ENCODE peak calls at places on chromosomes 4 and X, in five cellular contexts. One of them, this sample, is unnamed.

GRCh38 chr4:38872620-38873019 is 5.0 kb downstream of the FAM114A1 start:
- DNase-seq in uterus: no peak
- DNase-seq in GM12865: no peak
- DNase-seq in neural crest cell: no peak
- DNase-seq in hepatocyte: peak; percentile 61
- DNase-seq in this sample: no peak

GRCh38 chr4:175424111-175424510 is 388.0 kb downstream of the GPM6A start:
- DNase-seq in uterus: no peak
- DNase-seq in GM12865: no peak
- DNase-seq in neural crest cell: no peak
- DNase-seq in hepatocyte: no peak
- DNase-seq in this sample: no peak

GRCh38 chr4:53863731-53864130 is 200.7 kb downstream of the CHIC2 start:
- DNase-seq in uterus: no peak
- DNase-seq in GM12865: no peak
- DNase-seq in neural crest cell: no peak
- DNase-seq in hepatocyte: no peak
- DNase-seq in this sample: no peak

GRCh38 chrX:32480019-32480418 is 731.3 kb downstream of the DMD start:
- DNase-seq in uterus: no peak
- DNase-seq in GM12865: no peak
- DNase-seq in neural crest cell: no peak
- DNase-seq in hepatocyte: no peak
- DNase-seq in this sample: no peak

GRCh38 chrX:13064599-13065143 is 20.3 kb upstream of the FAM9C start:
- DNase-seq in uterus: no peak
- DNase-seq in GM12865: no peak
- DNase-seq in neural crest cell: no peak
- DNase-seq in hepatocyte: peak; percentile 24
- DNase-seq in this sample: no peak

GRCh38 chrX:76850851-76851250 is 423.3 kb downstream of the MAGEE1 start:
- DNase-seq in uterus: no peak
- DNase-seq in GM12865: no peak
- DNase-seq in neural crest cell: no peak
- DNase-seq in hepatocyte: no peak
- DNase-seq in this sample: no peak

GRCh38 chr4:88143504-88143903 is 14.9 kb downstream of the ABCG2 start:
- DNase-seq in uterus: no peak
- DNase-seq in GM12865: no peak
- DNase-seq in neural crest cell: no peak
- DNase-seq in hepatocyte: peak; percentile 54
- DNase-seq in this sample: no peak

GRCh38 chrX:116930311-116930710 is 467.5 kb upstream of the CT83 start:
- DNase-seq in uterus: no peak
- DNase-seq in GM12865: no peak
- DNase-seq in neural crest cell: no peak
- DNase-seq in hepatocyte: no peak
- DNase-seq in this sample: no peak

GRCh38 chr4:139815646-139816601 is 150.3 kb downstream of the MGST2 start:
- DNase-seq in uterus: peak; percentile 73
- DNase-seq in GM12865: no peak
- DNase-seq in neural crest cell: peak; percentile 79
- DNase-seq in hepatocyte: peak; percentile 36
- DNase-seq in this sample: no peak

GRCh38 chr4:95013236-95013635 is 255.5 kb downstream of the BMPR1B start:
- DNase-seq in uterus: no peak
- DNase-seq in GM12865: no peak
- DNase-seq in neural crest cell: no peak
- DNase-seq in hepatocyte: no peak
- DNase-seq in this sample: no peak

GRCh38 chr4:31592293-31592692 is 872.1 kb downstream of the PCDH7 start:
- DNase-seq in uterus: no peak
- DNase-seq in GM12865: no peak
- DNase-seq in neural crest cell: no peak
- DNase-seq in hepatocyte: no peak
- DNase-seq in this sample: no peak

GRCh38 chr4:130705023-130705422 is 1609.1 kb downstream of the C4orf33 start:
- DNase-seq in uterus: no peak
- DNase-seq in GM12865: no peak
- DNase-seq in neural crest cell: no peak
- DNase-seq in hepatocyte: no peak
- DNase-seq in this sample: no peak

GRCh38 chr4:112296949-112297483 is at the start of gene ALPK1:
- DNase-seq in uterus: no peak
- DNase-seq in GM12865: peak; percentile 72
- DNase-seq in neural crest cell: no peak
- DNase-seq in hepatocyte: peak; percentile 83
- DNase-seq in this sample: no peak

GRCh38 chrX:285076-285677 is 4.0 kb downstream of the PLCXD1 start:
- DNase-seq in uterus: no peak
- DNase-seq in GM12865: no peak
- DNase-seq in neural crest cell: no peak
- DNase-seq in hepatocyte: no peak
- DNase-seq in this sample: no peak

GRCh38 chr4:109560687-109561452 is 824 bp downstream of the MCUB start:
- DNase-seq in uterus: peak; percentile 41
- DNase-seq in GM12865: peak; percentile 88
- DNase-seq in neural crest cell: peak; percentile 20
- DNase-seq in hepatocyte: peak; percentile 49
- DNase-seq in this sample: peak; percentile 48

GRCh38 chrX:49247916-49248811 is 12.9 kb downstream of the CCDC22 start:
- DNase-seq in uterus: no peak
- DNase-seq in GM12865: no peak
- DNase-seq in neural crest cell: no peak
- DNase-seq in hepatocyte: no peak
- DNase-seq in this sample: no peak

GRCh38 chr4:16686195-16686594 is 212.2 kb downstream of the LDB2 start:
- DNase-seq in uterus: no peak
- DNase-seq in GM12865: no peak
- DNase-seq in neural crest cell: no peak
- DNase-seq in hepatocyte: no peak
- DNase-seq in this sample: no peak

GRCh38 chr4:146333187-146333894 is 119.0 kb downstream of the REELD1 start:
- DNase-seq in uterus: no peak
- DNase-seq in GM12865: peak; percentile 70
- DNase-seq in neural crest cell: no peak
- DNase-seq in hepatocyte: peak; percentile 36
- DNase-seq in this sample: no peak

GRCh38 chrX:133610056-133610455 is 194.8 kb upstream of the GPC4 start:
- DNase-seq in uterus: no peak
- DNase-seq in GM12865: no peak
- DNase-seq in neural crest cell: no peak
- DNase-seq in hepatocyte: no peak
- DNase-seq in this sample: no peak

GRCh38 chr4:154626793-154627484 is 14.5 kb upstream of the FGG start:
- DNase-seq in uterus: peak; percentile 54
- DNase-seq in GM12865: peak; percentile 70
- DNase-seq in neural crest cell: peak; percentile 66
- DNase-seq in hepatocyte: peak; percentile 88
- DNase-seq in this sample: no peak

GRCh38 chr4:30776451-30776850 is 56.3 kb downstream of the PCDH7 start:
- DNase-seq in uterus: no peak
- DNase-seq in GM12865: no peak
- DNase-seq in neural crest cell: no peak
- DNase-seq in hepatocyte: no peak
- DNase-seq in this sample: no peak

GRCh38 chr4:182698212-182698611 is 219.0 kb downstream of the DCTD start:
- DNase-seq in uterus: no peak
- DNase-seq in GM12865: no peak
- DNase-seq in neural crest cell: no peak
- DNase-seq in hepatocyte: no peak
- DNase-seq in this sample: no peak

GRCh38 chrX:69507500-69507789 is 3.3 kb downstream of the NALF2 start:
- DNase-seq in uterus: no peak
- DNase-seq in GM12865: no peak
- DNase-seq in neural crest cell: no peak
- DNase-seq in hepatocyte: no peak
- DNase-seq in this sample: no peak

GRCh38 chr4:130068072-130068471 is 972.1 kb downstream of the C4orf33 start:
- DNase-seq in uterus: no peak
- DNase-seq in GM12865: no peak
- DNase-seq in neural crest cell: no peak
- DNase-seq in hepatocyte: no peak
- DNase-seq in this sample: no peak

GRCh38 chr4:58766763-58767162 is 1656.6 kb upstream of the IGFBP7 start:
- DNase-seq in uterus: no peak
- DNase-seq in GM12865: no peak
- DNase-seq in neural crest cell: no peak
- DNase-seq in hepatocyte: no peak
- DNase-seq in this sample: no peak

GRCh38 chr4:128810331-128810870 is 901 bp downstream of the JADE1 start:
- DNase-seq in uterus: peak; percentile 28
- DNase-seq in GM12865: peak; percentile 77
- DNase-seq in neural crest cell: no peak
- DNase-seq in hepatocyte: peak; percentile 51
- DNase-seq in this sample: peak; percentile 22

GRCh38 chr4:87118421-87118820 is 102.0 kb downstream of the KLHL8 start:
- DNase-seq in uterus: no peak
- DNase-seq in GM12865: no peak
- DNase-seq in neural crest cell: no peak
- DNase-seq in hepatocyte: no peak
- DNase-seq in this sample: no peak

GRCh38 chrX:101229155-101229554 is 9.6 kb downstream of the DRP2 start:
- DNase-seq in uterus: no peak
- DNase-seq in GM12865: no peak
- DNase-seq in neural crest cell: no peak
- DNase-seq in hepatocyte: no peak
- DNase-seq in this sample: no peak

GRCh38 chrX:84909151-84909550 is 94.5 kb upstream of the APOOL start:
- DNase-seq in uterus: no peak
- DNase-seq in GM12865: no peak
- DNase-seq in neural crest cell: no peak
- DNase-seq in hepatocyte: no peak
- DNase-seq in this sample: no peak

DNA sequence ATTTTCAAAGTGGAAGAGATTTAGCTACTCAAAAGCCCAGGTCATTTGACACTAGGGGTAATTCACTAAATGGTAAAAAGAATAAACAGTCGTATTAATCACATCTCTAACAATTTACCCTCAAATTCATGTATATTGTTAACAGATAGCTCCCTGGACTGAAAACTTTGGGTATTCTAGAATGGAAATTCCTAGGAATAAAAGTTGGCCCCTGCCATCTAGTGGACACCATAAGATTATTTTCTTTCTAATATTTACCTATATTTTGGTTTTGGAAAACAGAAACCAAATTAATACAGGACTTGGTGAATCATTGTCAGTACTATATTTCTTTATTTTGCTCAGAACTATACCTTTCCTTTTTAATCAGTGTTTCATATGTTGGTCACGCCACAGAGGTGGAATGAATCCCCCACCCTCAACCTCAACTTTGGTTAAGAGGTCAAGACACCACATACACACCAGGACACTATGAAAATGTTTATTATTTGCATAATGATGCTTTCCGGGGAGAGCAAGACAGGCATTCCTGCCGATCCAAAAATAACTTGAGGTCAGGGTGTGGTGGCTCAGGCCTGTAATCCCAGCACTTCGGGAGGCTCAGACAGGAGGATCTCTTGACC is 96.2 kb upstream of the APOOL start:
- DNase-seq in uterus: no peak
- DNase-seq in GM12865: no peak
- DNase-seq in neural crest cell: no peak
- DNase-seq in hepatocyte: peak; percentile 25
- DNase-seq in this sample: no peak
- TF ChIP-seq CTCF in uterus: peak; percentile 18
- TF ChIP-seq CTCF in GM12865: no peak
- TF ChIP-seq CTCF in neural crest cell: peak; percentile 60
- TF ChIP-seq CTCF in hepatocyte: peak; percentile 36
- TF ChIP-seq CTCF in this sample: no peak

GRCh38 chr4:168864831-168865541 is 145.1 kb downstream of the CBR4 start:
- DNase-seq in uterus: no peak
- DNase-seq in GM12865: no peak
- DNase-seq in neural crest cell: no peak
- DNase-seq in hepatocyte: no peak
- DNase-seq in this sample: no peak
- TF ChIP-seq CTCF in uterus: peak; percentile 6
- TF ChIP-seq CTCF in GM12865: no peak
- TF ChIP-seq CTCF in neural crest cell: peak; percentile 28
- TF ChIP-seq CTCF in hepatocyte: peak; percentile 21
- TF ChIP-seq CTCF in this sample: no peak

GRCh38 chr4:3009422-3009821 is 46.1 kb downstream of the GRK4 start:
- DNase-seq in uterus: no peak
- DNase-seq in GM12865: peak; percentile 78
- DNase-seq in neural crest cell: peak; percentile 5
- DNase-seq in hepatocyte: peak; percentile 40
- DNase-seq in this sample: no peak
- TF ChIP-seq CTCF in uterus: no peak
- TF ChIP-seq CTCF in GM12865: peak; percentile 26
- TF ChIP-seq CTCF in neural crest cell: peak; percentile 32
- TF ChIP-seq CTCF in hepatocyte: peak; percentile 21
- TF ChIP-seq CTCF in this sample: no peak

DNA sequence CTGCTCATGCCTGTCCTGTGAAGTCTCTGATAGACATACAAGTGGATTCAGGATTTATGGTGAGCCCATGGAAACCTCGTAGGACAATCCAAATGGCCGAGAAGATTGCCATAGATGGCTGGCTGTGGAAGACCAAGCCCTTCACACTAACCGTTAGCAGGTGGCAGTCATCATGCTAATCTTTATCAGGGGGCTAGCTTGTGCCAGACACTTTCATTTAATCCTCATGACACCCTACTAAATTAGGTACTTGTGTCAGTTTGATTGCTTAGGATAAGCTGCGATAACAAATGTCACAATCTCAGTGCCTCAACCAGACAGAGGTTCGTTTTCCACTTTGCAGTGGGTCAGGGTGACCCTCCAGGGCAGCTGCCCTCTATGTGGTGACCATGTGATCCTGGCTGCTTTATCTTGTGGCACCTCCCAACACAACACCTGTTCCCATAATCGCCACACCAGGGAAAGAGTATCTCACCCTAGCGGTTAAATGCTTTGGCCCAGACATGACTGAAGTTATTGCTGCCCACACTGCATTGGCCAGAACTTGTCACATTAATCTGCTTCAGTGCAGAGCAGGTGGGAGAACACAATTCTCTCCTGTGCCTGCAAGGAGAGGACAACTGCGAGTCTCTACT is 60.8 kb downstream of the REPS2 start:
- DNase-seq in uterus: no peak
- DNase-seq in GM12865: peak; percentile 37
- DNase-seq in neural crest cell: no peak
- DNase-seq in hepatocyte: no peak
- DNase-seq in this sample: no peak
- TF ChIP-seq CTCF in uterus: no peak
- TF ChIP-seq CTCF in GM12865: peak; percentile 38
- TF ChIP-seq CTCF in neural crest cell: peak; percentile 43
- TF ChIP-seq CTCF in hepatocyte: peak; percentile 22
- TF ChIP-seq CTCF in this sample: no peak

This sample was measured in natural killer cell.